ENCODE peak calls at places on chromosomes 6 and 20, in six cellular contexts. L is psoas muscle, Q is stomach, V is hepatocyte, H is ascending aorta, K is AG10803. E is an unnamed sample.

GRCh38 chr6:40597301-40597700 is 10.1 kb upstream of the LRFN2 start:
- DNase-seq in Q (no peak), H (no peak), V (no peak), K (no peak), L (no peak), E (no peak)

GRCh38 chr20:49395183-49395582 is 87.3 kb downstream of the KCNB1 start:
- DNase-seq in K (peak), H (peak), Q (no peak), L (peak), V (no peak), E (no peak)

GRCh38 chr6:156175971-156176421 is 601.2 kb upstream of the ARID1B start:
- DNase-seq in Q (peak), V (peak), L (peak), K (no peak), H (no peak), E (no peak)

GRCh38 chr20:1874534-1875168 is 20.6 kb upstream of the SIRPA start:
- DNase-seq in Q (peak), L (no peak), V (peak), K (no peak), H (no peak), E (peak)

GRCh38 chr6:111418971-111419693 is 63.9 kb downstream of the REV3L start:
- DNase-seq in K (peak), Q (no peak), H (no peak), V (no peak), L (no peak), E (peak)

GRCh38 chr20:16472045-16472872 is 101.0 kb downstream of the KIF16B start:
- DNase-seq in H (no peak), L (no peak), Q (peak), K (no peak), V (peak), E (peak)

GRCh38 chr20:46811328-46812084 is 83.1 kb upstream of the EYA2 start:
- DNase-seq in V (no peak), Q (no peak), K (no peak), H (no peak), L (no peak), E (no peak)

GRCh38 chr6:31402324-31403282 is 792 bp upstream of the MICA start:
- DNase-seq in H (no peak), Q (peak), L (no peak), K (no peak), V (peak), E (peak)

GRCh38 chr6:157981395-157982296 is at the start of gene SYNJ2:
- DNase-seq in K (peak), V (peak), H (peak), L (peak), Q (peak), E (peak)

GRCh38 chr20:62246872-62247652 is 8.7 kb downstream of the OSBPL2 start:
- DNase-seq in H (no peak), Q (peak), K (no peak), V (no peak), L (peak), E (no peak)

GRCh38 chr20:53750827-53751393 is 157.3 kb upstream of the ZNF217 start:
- DNase-seq in V (peak), Q (peak), L (no peak), K (peak), H (no peak), E (peak)

GRCh38 chr6:1838604-1839003 is 228.9 kb downstream of the FOXC1 start:
- DNase-seq in H (no peak), L (no peak), Q (no peak), V (no peak), K (no peak), E (peak)

GRCh38 chr6:21597706-21598273 is 4.2 kb downstream of the SOX4 start:
- DNase-seq in H (no peak), K (peak), L (no peak), Q (no peak), V (no peak), E (peak)

GRCh38 chr20:47029845-47030244 is 135.2 kb downstream of the EYA2 start:
- DNase-seq in H (no peak), L (no peak), Q (no peak), K (no peak), V (no peak), E (no peak)

GRCh38 chr20:49631856-49632418 is 64.0 kb upstream of the PTGIS start:
- DNase-seq in K (no peak), V (no peak), H (no peak), Q (no peak), L (no peak), E (no peak)

GRCh38 chr6:32581275-32582095 is 8.2 kb downstream of the HLA-DRB1 start:
- DNase-seq in V (peak), Q (no peak), L (no peak), H (no peak), K (no peak), E (no peak)

GRCh38 chr20:56845546-56846081 is 216.5 kb downstream of the TFAP2C start:
- DNase-seq in L (no peak), Q (no peak), H (no peak), K (no peak), V (no peak), E (no peak)

GRCh38 chr6:169156108-169156821 is 97.4 kb downstream of the THBS2 start:
- DNase-seq in Q (peak), K (peak), V (no peak), H (peak), L (no peak), E (peak)

GRCh38 chr6:102670756-102671155 is 1277.2 kb downstream of the GRIK2 start:
- DNase-seq in H (no peak), V (no peak), Q (no peak), L (no peak), K (no peak), E (no peak)

GRCh38 chr6:30749554-30750378 is 5.4 kb upstream of the IER3 start:
- DNase-seq in Q (peak), H (no peak), L (no peak), V (peak), K (no peak), E (no peak)

GRCh38 chr6:51398064-51398740 is 579.5 kb downstream of the TFAP2B start:
- DNase-seq in Q (no peak), V (no peak), L (no peak), H (no peak), K (no peak), E (no peak)

GRCh38 chr6:165819394-165819793 is 156.4 kb upstream of the PDE10A start:
- DNase-seq in K (no peak), Q (no peak), V (no peak), H (no peak), L (no peak), E (peak)

GRCh38 chr6:122429328-122429727 is 29.9 kb downstream of the HSF2 start:
- DNase-seq in K (no peak), V (no peak), L (no peak), Q (no peak), H (no peak), E (peak)

GRCh38 chr6:168905451-168906090 is 348.1 kb downstream of the THBS2 start:
- DNase-seq in K (peak), L (no peak), H (no peak), Q (peak), V (no peak), E (peak)

GRCh38 chr6:153058291-153058690 is 55.8 kb upstream of the MTRF1L start:
- DNase-seq in V (no peak), K (no peak), Q (no peak), L (no peak), H (no peak), E (peak)

GRCh38 chr6:52307900-52308372 is 23.4 kb upstream of the MCM3 start:
- DNase-seq in K (no peak), V (no peak), Q (no peak), L (no peak), H (no peak), E (no peak)

GRCh38 chr6:38378801-38379200 is 260.9 kb downstream of the BTBD9 start:
- DNase-seq in L (no peak), V (no peak), Q (no peak), H (no peak), K (no peak), E (no peak)

GRCh38 chr20:37226889-37227288 is 34.7 kb downstream of the GHRH start:
- DNase-seq in H (no peak), Q (peak), V (no peak), K (peak), L (peak), E (peak)

GRCh38 chr20:23152308-23152892 is 66.3 kb upstream of the CD93 start:
- DNase-seq in V (peak), K (peak), H (peak), L (peak), Q (peak), E (peak)

GRCh38 chr6:163790296-163790840 is 375.9 kb downstream of the QKI start:
- DNase-seq in L (no peak), K (peak), V (peak), H (no peak), Q (no peak), E (peak)

GRCh38 chr6:132218063-132218696 is 183.1 kb downstream of the MOXD1 start:
- DNase-seq in H (no peak), V (peak), L (no peak), K (no peak), Q (no peak), E (peak)

GRCh38 chr6:99801805-99802204 is 192.2 kb downstream of the MCHR2 start:
- DNase-seq in H (no peak), L (no peak), K (no peak), Q (no peak), V (no peak), E (no peak)

GRCh38 chr6:106194949-106195919 is 109.1 kb downstream of the PRDM1 start:
- DNase-seq in K (peak), H (no peak), Q (no peak), L (no peak), V (no peak), E (peak)

GRCh38 chr20:57973886-57974285 is 254.6 kb downstream of the ANKRD60 start:
- DNase-seq in H (no peak), Q (no peak), V (no peak), L (no peak), K (no peak), E (no peak)

GRCh38 chr20:57974863-57975262 is 253.6 kb downstream of the ANKRD60 start:
- DNase-seq in V (no peak), H (no peak), Q (no peak), L (no peak), K (no peak), E (no peak)

GRCh38 chr20:57977141-57977540 is 251.3 kb downstream of the ANKRD60 start:
- DNase-seq in Q (no peak), L (no peak), K (no peak), V (no peak), H (no peak), E (no peak)

GRCh38 chr20:57980526-57980925 is 247.9 kb downstream of the ANKRD60 start:
- DNase-seq in K (no peak), L (no peak), V (no peak), Q (no peak), H (no peak), E (no peak)

GRCh38 chr20:57977588-57977987 is 250.9 kb downstream of the ANKRD60 start:
- DNase-seq in Q (no peak), L (no peak), H (no peak), K (no peak), V (no peak), E (no peak)
- H3K4me3 ChIP-seq in Q (no peak), L (no peak), H (no peak), K (no peak), V (no peak), E (no peak)

DNA sequence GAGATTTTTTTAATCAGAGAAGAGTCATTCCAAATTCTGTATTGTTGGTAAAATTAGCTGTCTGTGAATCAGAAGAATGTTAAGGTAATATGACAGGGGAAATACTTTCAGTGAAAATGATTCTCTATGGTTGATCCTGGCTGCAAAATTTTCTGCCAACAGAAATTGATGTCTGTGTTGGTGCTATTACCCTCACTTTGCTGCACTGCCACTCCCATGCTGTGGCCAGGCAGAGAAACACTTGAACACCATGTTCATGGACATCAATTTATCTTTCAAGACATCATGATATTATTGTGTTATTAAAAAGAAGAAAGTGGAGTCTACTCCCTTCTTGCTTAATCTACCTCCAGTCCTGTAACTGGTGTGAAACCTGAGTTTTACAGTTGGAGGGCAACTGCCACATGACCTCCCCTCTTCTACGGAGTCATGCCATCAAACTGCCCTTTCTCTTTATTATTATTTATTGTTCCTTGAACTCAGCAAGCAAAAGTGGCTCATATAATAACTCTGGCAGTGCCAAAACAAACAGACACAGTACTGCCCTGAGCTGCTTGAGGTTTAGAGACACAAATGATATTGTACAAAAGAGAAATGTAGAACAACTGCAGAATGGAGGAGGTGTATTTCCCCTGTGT is 288.0 kb upstream of the JAG1 start:
- DNase-seq in L (no peak), H (no peak), V (no peak), Q (no peak), K (no peak), E (peak)
- TF ChIP-seq CTCF in L (no peak), H (no peak), V (no peak), Q (no peak), K (no peak), E (no peak)

DNA sequence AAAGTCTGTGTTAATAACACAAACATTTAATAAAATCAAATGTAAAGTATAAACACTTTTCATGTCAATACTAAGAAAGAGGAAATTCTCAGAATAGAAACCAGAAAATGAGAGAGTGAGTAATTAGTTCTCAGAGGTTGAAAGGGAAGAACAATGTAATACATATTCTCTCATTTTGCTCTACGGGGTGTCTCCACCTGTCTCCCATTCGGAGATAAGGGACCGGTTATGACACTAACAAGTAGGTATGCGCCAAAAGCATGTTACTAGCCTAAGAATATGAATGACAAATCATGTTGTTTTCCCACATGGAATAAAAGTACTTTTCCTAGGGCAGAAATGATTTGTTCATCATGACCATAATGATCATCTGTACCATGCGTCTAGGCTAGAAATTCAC is 35.6 kb upstream of the PRELID3B start:
- DNase-seq in Q (no peak), V (no peak), L (no peak), K (no peak), H (no peak), E (no peak)
- H3K4me3 ChIP-seq in Q (no peak), V (no peak), L (no peak), K (no peak), H (no peak), E (no peak)

GRCh38 chr6:34515473-34516387 is 40.4 kb downstream of the SPDEF start:
- DNase-seq in H (no peak), V (no peak), Q (no peak), L (no peak), K (no peak), E (no peak)

GRCh38 chr6:34514112-34514511 is 42.0 kb downstream of the SPDEF start:
- DNase-seq in K (no peak), Q (no peak), H (no peak), V (no peak), L (no peak), E (no peak)

GRCh38 chr6:34513628-34514027 is 42.5 kb downstream of the SPDEF start:
- DNase-seq in L (no peak), V (no peak), K (no peak), Q (no peak), H (no peak), E (no peak)

GRCh38 chr6:34516391-34517324 is 39.5 kb downstream of the SPDEF start:
- DNase-seq in H (no peak), V (no peak), Q (no peak), K (no peak), L (no peak), E (no peak)

GRCh38 chr6:34514593-34515472 is 41.3 kb downstream of the SPDEF start:
- DNase-seq in K (peak), H (no peak), V (peak), L (no peak), Q (no peak), E (peak)
- TF ChIP-seq CTCF in K (no peak), H (no peak), V (no peak), L (no peak), Q (no peak), E (peak)

E was measured in fibroblast of pulmonary artery.